ENCODE peak calls at places on chromosomes 2 and 18, in four cellular contexts. J, N, P and V are unnamed samples. For H3K4me1, the result is how much of the 10 kb centered on the place peaks cover.

GRCh38 chr2:124050833-124051497 is 25.9 kb downstream of the CNTNAP5 start:
- DNase-seq in J (no peak), N (no peak), P (no peak), V (no peak)

GRCh38 chr2:54313147-54313546 is 57.1 kb upstream of the TSPYL6 start:
- DNase-seq in J (no peak), P (no peak), N (no peak), V (no peak)

GRCh38 chr2:10659898-10660568 is 29.7 kb downstream of the NOL10 start:
- DNase-seq in J (peak), P (peak), N (peak), V (peak)

GRCh38 chr2:122001441-122001874 is 246.0 kb downstream of the TSN start:
- DNase-seq in N (no peak), P (no peak), J (no peak), V (no peak)

GRCh38 chr18:48036641-48037421 is 106.4 kb upstream of the SMAD2 start:
- DNase-seq in P (no peak), N (no peak), J (no peak), V (peak)

GRCh38 chr2:224870341-224870740 is 154.2 kb upstream of the CCDC195 start:
- DNase-seq in J (no peak), N (no peak), P (no peak), V (no peak)

GRCh38 chr2:111053825-111054490 is 66.8 kb upstream of the BCL2L11 start:
- DNase-seq in P (no peak), J (peak), N (no peak), V (no peak)

GRCh38 chr18:48033770-48034650 is 103.6 kb upstream of the SMAD2 start:
- DNase-seq in J (no peak), P (no peak), N (no peak), V (peak)

GRCh38 chr2:157327621-157328102 is 2.0 kb upstream of the ERMN start:
- DNase-seq in N (peak), J (peak), P (peak), V (peak)

GRCh38 chr2:223414646-223415045 is 187.5 kb downstream of the SCG2 start:
- DNase-seq in N (peak), P (no peak), J (no peak), V (no peak)

GRCh38 chr2:233354971-233355574 is 779 bp downstream of the DGKD start:
- DNase-seq in J (peak), N (peak), P (peak), V (peak)

GRCh38 chr2:229045671-229046070 is 225.4 kb downstream of the PID1 start:
- DNase-seq in N (peak), J (no peak), P (no peak), V (no peak)
- H3K4me1 ChIP-seq in N (under half), J (under half), P (under half), V (under half)

DNA sequence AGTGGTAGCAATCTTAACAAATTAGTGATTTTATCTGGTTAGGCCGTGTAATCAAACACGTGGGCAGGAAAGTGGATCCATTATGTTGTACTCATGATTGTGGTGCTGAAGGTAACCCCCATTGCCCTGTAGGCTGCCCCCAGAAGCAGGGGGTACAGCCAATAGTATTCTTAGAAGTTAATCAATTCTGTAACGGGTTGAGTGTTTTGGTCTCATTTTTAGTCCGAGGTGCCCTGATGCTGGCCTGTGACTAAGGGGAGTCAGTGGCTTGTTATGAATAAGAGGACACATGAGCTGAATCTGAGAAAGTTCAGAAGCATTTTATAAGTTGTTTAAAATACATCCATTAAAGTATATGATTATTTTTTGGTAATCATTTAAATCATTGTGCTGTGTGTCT is 8.6 kb downstream of the EPAS1 start:
- DNase-seq in J (no peak), N (no peak), P (no peak), V (no peak)
- H3K4me1 ChIP-seq in J (under half), N (half or more), P (under half), V (under half)

DNA sequence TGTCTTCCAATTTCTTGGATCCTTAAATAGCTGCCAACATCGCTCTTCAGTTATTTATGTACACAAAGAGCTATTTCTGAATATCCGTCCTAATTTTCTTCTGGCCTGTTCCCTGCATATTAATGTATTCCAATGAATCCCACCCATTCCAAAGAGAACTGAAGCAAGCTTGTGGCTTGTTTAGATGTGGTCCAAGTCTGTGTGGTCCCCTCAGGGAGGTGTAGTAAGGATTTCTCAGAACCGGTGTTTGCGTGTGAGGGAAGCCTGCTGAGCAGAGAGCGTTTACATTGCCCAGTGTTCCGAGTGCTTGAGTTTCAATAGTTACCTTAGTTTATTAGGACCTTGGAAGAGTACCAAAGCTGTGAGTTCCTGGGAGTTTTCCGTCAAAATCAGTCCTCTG is 25.1 kb upstream of the IL1R1 start:
- DNase-seq in J (no peak), N (no peak), P (peak), V (no peak)
- H3K4me1 ChIP-seq in J (under half), N (under half), P (half or more), V (under half)

GRCh38 chr2:85538507-85539360 is at the start of gene MAT2A:
- DNase-seq in N (peak), P (peak), J (peak), V (peak)
- H3K4me1 ChIP-seq in N (half or more), P (under half), J (under half), V (under half)

GRCh38 chr18:62102221-62102620 is 84.6 kb downstream of the PIGN start:
- DNase-seq in N (no peak), J (no peak), P (no peak), V (no peak)
- H3K4me1 ChIP-seq in N (under half), J (under half), P (under half), V (under half)

GRCh38 chr2:9548506-9548905 is 7.1 kb downstream of the ADAM17 start:
- DNase-seq in J (peak), N (no peak), P (no peak), V (no peak)

GRCh38 chr2:9547272-9547991 is 8.2 kb downstream of the ADAM17 start:
- DNase-seq in N (no peak), P (no peak), J (no peak), V (no peak)

GRCh38 chr2:9552491-9553178 is 3.0 kb downstream of the ADAM17 start:
- DNase-seq in N (no peak), J (peak), P (no peak), V (no peak)

GRCh38 chr2:9545502-9545901 is 10.1 kb downstream of the ADAM17 start:
- DNase-seq in P (no peak), J (no peak), N (no peak), V (no peak)

DNA sequence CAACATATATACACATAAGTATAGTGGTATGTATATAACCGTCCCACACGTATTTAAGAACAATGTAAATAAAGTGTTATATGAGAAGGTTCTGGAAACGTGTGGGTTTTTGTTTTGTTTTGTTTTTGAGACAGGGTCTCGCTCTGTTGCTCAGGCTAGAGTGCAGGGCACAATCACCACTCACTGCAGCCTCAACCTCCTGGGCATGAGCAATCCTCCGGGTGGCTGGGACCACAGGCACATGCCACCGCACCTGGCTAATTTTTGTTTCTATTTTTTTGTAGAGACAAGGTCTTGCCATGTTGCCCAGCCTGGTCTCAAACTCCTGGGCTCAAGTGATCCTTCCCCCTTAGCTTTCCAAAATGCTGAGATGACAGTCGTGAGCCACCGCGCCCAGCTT is 6.2 kb downstream of the ADAM17 start:
- DNase-seq in N (no peak), P (no peak), J (peak), V (no peak)
- H3K4me1 ChIP-seq in N (half or more), P (under half), J (half or more), V (under half)

GRCh38 chr2:191304939-191305875 is 60.0 kb downstream of the MYO1B start:
- DNase-seq in J (no peak), P (no peak), N (peak), V (no peak)
- H3K4me1 ChIP-seq in J (under half), P (under half), N (half or more), V (under half)